ENCODE peak calls at places on chromosomes 3 and 15, in nine cellular contexts. E is IMR-90; U is ovary; T is type B pancreatic cell; M is brain microvascular endothelial cell; Z is WTC11; L is AG10803; J is CD8-positive, alpha-beta T cell; P is tibial artery. H is an unnamed sample.

GRCh38 chr15:81948751-81949150 is 97.1 kb downstream of the MEX3B start:
- DNase-seq in P (no peak), L (no peak), U (no peak), M (peak), J (no peak), E (peak), T (no peak), Z (no peak), H (no peak)

GRCh38 chr3:143895805-143896204 is 47.5 kb upstream of the SLC9A9 start:
- DNase-seq in U (no peak), E (peak), T (no peak), L (no peak), Z (no peak), M (no peak), J (no peak), P (no peak), H (no peak)

GRCh38 chr3:123749716-123750115 is 134.4 kb downstream of the MYLK start:
- DNase-seq in P (no peak), Z (no peak), E (peak), M (peak), L (peak), T (no peak), U (no peak), J (no peak), H (peak)

GRCh38 chr3:68787227-68787626 is 145.1 kb downstream of the TAFA4 start:
- DNase-seq in M (no peak), L (no peak), T (no peak), E (no peak), Z (no peak), P (no peak), J (no peak), U (no peak), H (no peak)

GRCh38 chr3:194574639-194575483 is 58.4 kb downstream of the TMEM44 start:
- DNase-seq in T (no peak), U (no peak), L (peak), M (peak), J (no peak), Z (no peak), P (no peak), E (peak), H (peak)

GRCh38 chr15:49229922-49230321 is 59.9 kb downstream of the GALK2 start:
- DNase-seq in U (no peak), L (no peak), J (no peak), M (no peak), T (no peak), P (no peak), Z (no peak), E (no peak), H (no peak)

GRCh38 chr3:66253790-66254620 is 33.2 kb downstream of the SLC25A26 start:
- DNase-seq in J (no peak), M (no peak), L (peak), P (no peak), T (no peak), Z (no peak), E (peak), U (no peak), H (peak)

GRCh38 chr15:41926184-41927056 is 32.6 kb upstream of the SPTBN5 start:
- DNase-seq in U (no peak), J (no peak), E (no peak), Z (no peak), P (no peak), T (no peak), M (no peak), L (peak), H (peak)

GRCh38 chr15:68230157-68231100 is 901 bp upstream of the CLN6 start:
- DNase-seq in M (no peak), L (peak), Z (no peak), P (peak), T (peak), U (no peak), E (peak), J (no peak), H (no peak)

GRCh38 chr3:34842706-34843478 is 796.4 kb upstream of the ARPP21 start:
- DNase-seq in P (no peak), T (no peak), L (no peak), E (no peak), J (no peak), Z (no peak), U (no peak), M (no peak), H (no peak)

GRCh38 chr3:2661078-2661477 is 449.1 kb downstream of the IL5RA start:
- DNase-seq in E (peak), U (no peak), T (no peak), P (no peak), J (no peak), M (no peak), L (no peak), Z (no peak), H (peak)

GRCh38 chr3:194365526-194365925 is 4.0 kb downstream of the LRRC15 start:
- DNase-seq in J (no peak), Z (no peak), L (no peak), E (no peak), M (no peak), U (no peak), T (no peak), P (no peak), H (no peak)

GRCh38 chr3:111084911-111085310 is 13.3 kb downstream of the NECTIN3 start:
- DNase-seq in P (no peak), U (no peak), L (no peak), Z (no peak), J (no peak), T (no peak), M (no peak), E (no peak), H (no peak)

GRCh38 chr3:69385033-69385722 is 710 bp downstream of the FRMD4B start:
- DNase-seq in Z (no peak), M (no peak), T (no peak), E (no peak), L (no peak), J (no peak), P (no peak), U (no peak), H (no peak)

GRCh38 chr3:150409125-150409526 is 1.0 kb downstream of the TSC22D2 start:
- DNase-seq in Z (no peak), P (no peak), E (no peak), J (no peak), U (peak), T (no peak), L (no peak), M (no peak), H (no peak)

GRCh38 chr15:47961401-47962090 is 159.2 kb upstream of the SLC24A5 start:
- DNase-seq in M (no peak), P (no peak), U (no peak), T (no peak), L (no peak), J (no peak), E (no peak), Z (no peak), H (no peak)

GRCh38 chr3:127573401-127573800 is 17.1 kb downstream of the TPRA1 start:
- DNase-seq in E (no peak), Z (no peak), J (no peak), L (no peak), M (no peak), U (no peak), T (no peak), P (no peak), H (no peak)

GRCh38 chr3:194488007-194488742 is 1.4 kb upstream of the ATP13A3 start:
- DNase-seq in U (no peak), L (no peak), P (no peak), E (no peak), M (no peak), Z (no peak), T (no peak), J (no peak), H (peak)

GRCh38 chr15:53586815-53587214 is 172.6 kb downstream of the WDR72 start:
- DNase-seq in T (no peak), E (no peak), Z (peak), L (no peak), U (no peak), J (no peak), P (no peak), M (peak), H (peak)

GRCh38 chr3:137771401-137772230 is 7.5 kb downstream of the SOX14 start:
- DNase-seq in L (no peak), P (no peak), U (no peak), J (no peak), Z (peak), E (no peak), M (no peak), T (no peak), H (no peak)

GRCh38 chr15:83515171-83515570 is 68.0 kb downstream of the SH3GL3 start:
- DNase-seq in J (no peak), P (no peak), U (no peak), Z (no peak), T (no peak), E (no peak), M (no peak), L (no peak), H (no peak)

GRCh38 chr3:52694528-52695189 is 8.8 kb downstream of the GNL3 start:
- DNase-seq in L (no peak), M (no peak), T (no peak), J (no peak), P (no peak), Z (no peak), U (no peak), E (no peak), H (no peak)

GRCh38 chr15:100764778-100765457 is 114.7 kb upstream of the ALDH1A3 start:
- DNase-seq in P (peak), J (no peak), U (peak), T (no peak), M (peak), L (peak), E (peak), Z (peak), H (peak)

GRCh38 chr15:73955851-73956250 is 29.6 kb downstream of the LOXL1 start:
- DNase-seq in M (no peak), E (no peak), J (no peak), T (no peak), L (no peak), P (peak), Z (no peak), U (no peak), H (no peak)

GRCh38 chr3:24137958-24138875 is 193.1 kb downstream of the NR1D2 start:
- DNase-seq in Z (no peak), M (no peak), U (no peak), P (no peak), L (no peak), J (no peak), E (no peak), T (no peak), H (no peak)

GRCh38 chr15:62453356-62453755 is 288.3 kb upstream of the C2CD4B start:
- DNase-seq in E (peak), P (no peak), Z (no peak), J (no peak), L (peak), T (no peak), U (no peak), M (no peak), H (no peak)

GRCh38 chr3:10283638-10284037 is 9.1 kb downstream of the GHRL start:
- DNase-seq in L (no peak), Z (no peak), P (no peak), E (no peak), U (no peak), M (no peak), T (no peak), J (no peak), H (no peak)

GRCh38 chr3:149638401-149639092 is 19.3 kb downstream of the WWTR1 start:
- DNase-seq in J (no peak), P (no peak), L (peak), T (no peak), E (peak), U (no peak), Z (no peak), M (no peak), H (peak)

GRCh38 chr3:99648091-99648490 is 9.7 kb downstream of the COL8A1 start:
- DNase-seq in Z (no peak), L (peak), E (peak), J (no peak), P (no peak), U (no peak), M (peak), T (no peak), H (peak)

GRCh38 chr3:12352253-12352652 is 63.4 kb downstream of the PPARG start:
- DNase-seq in U (no peak), J (no peak), L (no peak), M (no peak), P (no peak), Z (no peak), E (no peak), T (no peak), H (no peak)
- TF ChIP-seq CTCF in U (no peak), J (no peak), L (peak), M (no peak), P (no peak), Z (no peak), E (no peak), T (no peak), H (no peak)

DNA sequence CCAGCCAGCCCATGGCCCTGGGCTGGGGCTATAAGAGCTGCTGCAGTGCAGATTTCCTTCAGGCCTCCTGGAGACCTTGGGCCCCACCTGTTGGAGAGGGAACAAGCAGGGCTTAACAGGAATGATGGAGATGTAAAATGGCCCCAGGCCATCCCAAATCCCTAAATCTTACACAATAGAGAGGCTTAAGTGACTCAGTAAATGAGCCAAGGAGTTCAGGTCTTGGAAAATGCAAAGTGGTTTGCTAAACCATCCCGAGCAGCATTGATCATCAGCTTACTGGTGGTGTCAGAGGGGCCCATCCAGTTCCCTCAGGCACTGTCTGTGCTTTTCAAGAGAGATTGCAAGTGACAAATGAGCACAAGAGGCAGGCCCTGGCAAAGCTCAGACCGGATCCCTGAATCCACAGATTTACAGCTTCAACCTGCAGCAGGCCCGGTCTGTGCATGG is 325.5 kb downstream of the UACA start:
- DNase-seq in U (no peak), Z (no peak), T (no peak), L (peak), M (no peak), J (no peak), E (no peak), P (peak), H (no peak)
- TF ChIP-seq CTCF in U (no peak), Z (no peak), T (no peak), L (no peak), M (no peak), J (no peak), E (no peak), P (no peak), H (no peak)

DNA sequence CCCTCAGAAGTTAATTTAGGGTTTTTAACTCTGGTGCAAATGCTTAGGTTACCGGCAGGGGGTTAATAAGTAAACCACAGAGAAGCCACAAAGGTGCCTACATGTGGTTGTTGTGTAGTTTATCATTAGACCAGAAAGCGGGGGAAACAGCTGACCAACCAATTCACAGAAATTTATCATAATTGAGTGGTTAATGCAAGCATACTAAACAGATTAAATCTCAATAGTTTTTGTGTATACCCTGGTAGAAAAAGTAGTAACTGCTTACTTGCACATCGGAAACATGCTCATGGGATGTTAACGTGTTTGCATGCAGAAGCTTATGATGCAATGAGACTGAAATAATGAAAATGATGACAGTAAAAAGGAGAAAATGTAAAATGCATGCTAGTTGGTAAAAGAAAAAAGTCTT is 316.0 kb downstream of the PTPRG start:
- DNase-seq in E (no peak), T (no peak), U (no peak), M (no peak), J (no peak), Z (no peak), P (no peak), L (peak), H (peak)
- TF ChIP-seq CTCF in E (no peak), T (peak), U (no peak), M (peak), J (no peak), Z (no peak), P (no peak), L (peak), H (peak)

GRCh38 chr15:52164631-52165265 is 26.4 kb downstream of the GNB5 start:
- DNase-seq in U (no peak), M (no peak), T (no peak), E (peak), J (no peak), L (peak), Z (no peak), P (no peak), H (peak)

GRCh38 chr15:52162876-52163275 is 28.3 kb downstream of the GNB5 start:
- DNase-seq in T (no peak), M (no peak), U (no peak), J (no peak), L (no peak), E (no peak), Z (no peak), P (no peak), H (no peak)

GRCh38 chr15:52162260-52162659 is 28.9 kb downstream of the GNB5 start:
- DNase-seq in J (no peak), L (peak), U (no peak), T (no peak), M (no peak), Z (no peak), P (no peak), E (peak), H (peak)

GRCh38 chr15:52161406-52161966 is 29.7 kb downstream of the GNB5 start:
- DNase-seq in L (no peak), T (no peak), J (no peak), P (no peak), Z (no peak), E (no peak), U (no peak), M (no peak), H (no peak)

GRCh38 chr15:52163321-52164190 is 27.6 kb downstream of the GNB5 start:
- DNase-seq in J (peak), M (no peak), L (no peak), P (no peak), Z (peak), E (no peak), U (no peak), T (no peak), H (no peak)
- TF ChIP-seq CTCF in J (peak), M (peak), L (peak), P (no peak), Z (peak), E (no peak), U (no peak), T (peak), H (no peak)

GRCh38 chr3:168054447-168054846 is 41.3 kb downstream of the GOLIM4 start:
- DNase-seq in E (no peak), P (no peak), U (no peak), Z (no peak), L (no peak), T (no peak), M (no peak), J (no peak), H (no peak)

GRCh38 chr3:168049366-168049974 is 46.3 kb downstream of the GOLIM4 start:
- DNase-seq in U (no peak), Z (no peak), E (peak), T (no peak), J (no peak), M (no peak), P (no peak), L (peak), H (peak)

GRCh38 chr3:168052517-168052916 is 43.2 kb downstream of the GOLIM4 start:
- DNase-seq in P (no peak), M (no peak), U (no peak), J (no peak), E (no peak), T (no peak), Z (no peak), L (no peak), H (no peak)

GRCh38 chr3:168051579-168052183 is 44.0 kb downstream of the GOLIM4 start:
- DNase-seq in U (no peak), L (peak), J (no peak), E (peak), T (no peak), P (no peak), Z (no peak), M (no peak), H (peak)

DNA sequence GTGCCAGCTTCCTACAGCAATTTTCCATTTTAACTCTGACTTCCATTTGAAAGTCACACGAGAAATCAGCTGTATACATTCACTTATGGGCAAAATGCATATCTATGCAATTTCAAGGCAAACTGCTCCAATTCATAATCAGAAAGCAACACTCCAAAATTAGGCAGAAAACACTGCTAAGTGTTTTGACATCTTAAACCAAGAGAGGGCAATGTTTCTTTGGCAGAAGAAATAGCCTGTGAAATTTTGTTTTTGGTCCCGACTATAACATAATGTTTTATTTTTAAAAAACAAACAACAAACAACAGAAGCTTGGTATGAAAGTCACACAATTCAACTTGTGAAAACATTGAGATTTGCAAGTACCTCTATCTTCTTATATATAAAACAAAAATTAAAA is 42.6 kb downstream of the GOLIM4 start:
- DNase-seq in L (peak), Z (no peak), U (no peak), P (no peak), M (no peak), E (no peak), J (no peak), T (no peak), H (peak)
- TF ChIP-seq CTCF in L (peak), Z (no peak), U (no peak), P (no peak), M (no peak), E (peak), J (no peak), T (no peak), H (peak)

GRCh38 chr15:39602143-39602542 is 21.3 kb downstream of the THBS1 start:
- DNase-seq in P (no peak), L (no peak), T (no peak), Z (peak), J (no peak), U (no peak), M (no peak), E (no peak), H (no peak)
- TF ChIP-seq CTCF in P (no peak), L (peak), T (no peak), Z (no peak), J (no peak), U (no peak), M (no peak), E (peak), H (no peak)

GRCh38 chr3:129228891-129229585 is 20.4 kb upstream of the COPG1 start:
- DNase-seq in J (no peak), U (no peak), L (peak), T (no peak), P (no peak), M (peak), E (peak), Z (peak), H (peak)
- TF ChIP-seq CTCF in J (no peak), U (no peak), L (no peak), T (no peak), P (no peak), M (peak), E (peak), Z (no peak), H (no peak)

GRCh38 chr3:29441020-29441324 is 160.1 kb downstream of the RBMS3 start:
- DNase-seq in E (no peak), J (no peak), Z (no peak), L (no peak), U (no peak), T (no peak), P (no peak), M (no peak), H (no peak)
- TF ChIP-seq CTCF in E (no peak), J (no peak), Z (no peak), L (no peak), U (no peak), T (no peak), P (no peak), M (no peak), H (no peak)

DNA sequence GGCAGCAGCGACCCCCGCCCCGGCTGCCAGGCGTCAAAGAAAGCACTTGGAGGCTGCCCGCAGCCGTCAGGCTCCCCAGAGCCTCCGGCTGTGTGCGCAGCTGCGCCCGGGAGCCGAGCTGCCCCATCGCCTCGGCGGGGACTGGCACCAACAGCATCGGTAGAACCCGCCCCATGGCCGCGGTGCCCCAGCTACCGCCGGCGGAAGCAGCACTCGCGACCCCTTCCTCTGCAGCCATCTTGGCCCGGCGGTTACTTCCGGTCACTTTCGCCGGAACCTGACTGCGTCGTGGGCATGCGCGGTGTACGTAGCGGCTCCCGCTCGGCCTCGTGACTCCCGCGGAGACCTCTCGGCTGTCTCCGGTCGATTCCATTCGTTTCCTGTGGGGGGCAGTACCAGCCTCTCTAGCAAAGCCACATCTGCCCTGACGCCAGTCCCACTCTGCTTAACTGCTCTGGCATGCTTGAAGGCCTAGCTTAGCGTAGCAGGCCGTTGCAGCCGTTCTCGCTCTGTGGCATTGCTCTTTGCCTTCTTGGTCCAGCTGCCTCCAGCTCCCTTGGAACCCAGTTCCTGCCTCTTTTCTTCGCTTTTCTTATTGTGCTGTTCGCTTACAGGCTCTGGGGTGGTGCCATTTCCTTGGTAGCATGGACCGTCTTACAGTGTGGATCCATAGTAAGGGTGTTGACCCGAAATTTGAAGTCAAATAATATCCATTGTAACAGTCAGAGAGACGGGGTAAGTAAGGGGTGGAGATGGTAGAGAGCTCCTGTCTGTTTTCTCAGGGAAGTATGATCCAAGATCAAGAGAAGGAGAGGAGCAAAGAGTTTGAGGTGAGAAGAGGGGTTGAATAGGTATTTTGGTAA is at the start of gene SPG11:
- DNase-seq in U (peak), J (peak), T (peak), P (peak), L (peak), E (peak), Z (peak), M (peak), H (peak)
- TF ChIP-seq CTCF in U (peak), J (peak), T (peak), P (peak), L (peak), E (peak), Z (peak), M (peak), H (peak)